ENCODE peak calls at places on chromosomes 1 and 21, in four cellular contexts. R is foreskin fibroblast, A is M059J, V is HFFc6. O is an unnamed sample.

GRCh38 chr1:177927021-177927596 is 42.7 kb downstream of the SEC16B start:
- DNase-seq in R (peak), A (peak), V (peak), O (peak)

GRCh38 chr1:25675729-25676476 is 59.3 kb downstream of the MAN1C1 start:
- DNase-seq in R (no peak), A (no peak), V (no peak), O (no peak)

GRCh38 chr1:38817958-38818705 is 41.4 kb downstream of the RRAGC start:
- DNase-seq in R (no peak), A (no peak), V (no peak), O (peak)

GRCh38 chr1:25727819-25728286 is 72.1 kb upstream of the SELENON start:
- DNase-seq in R (no peak), A (no peak), V (no peak), O (peak)

GRCh38 chr1:183277821-183278735 is 92.0 kb downstream of the LAMC2 start:
- DNase-seq in R (no peak), A (peak), V (peak), O (peak)

GRCh38 chr1:14504517-14504916 is 94.0 kb upstream of the KAZN start:
- DNase-seq in R (no peak), A (no peak), V (no peak), O (no peak)

GRCh38 chr1:221708987-221709386 is 32.9 kb downstream of the DUSP10 start:
- DNase-seq in R (no peak), A (peak), V (no peak), O (no peak)

GRCh38 chr1:151106891-151107290 is 36.3 kb downstream of the GABPB2 start:
- DNase-seq in R (peak), A (peak), V (peak), O (peak)

GRCh38 chr1:229751629-229752028 is 125.6 kb downstream of the URB2 start:
- DNase-seq in R (no peak), A (no peak), V (no peak), O (no peak)

GRCh38 chr1:8004803-8005573 is 21.1 kb downstream of the ERRFI1 start:
- DNase-seq in R (peak), A (peak), V (peak), O (peak)

GRCh38 chr1:171468120-171468790 is 17.1 kb upstream of the PRRC2C start:
- DNase-seq in R (peak), A (peak), V (peak), O (peak)

GRCh38 chr21:26782349-26782748 is 62.9 kb downstream of the ADAMTS1 start:
- DNase-seq in R (no peak), A (no peak), V (no peak), O (no peak)

GRCh38 chr1:223717123-223717522 is 4.8 kb downstream of the CAPN2 start:
- DNase-seq in R (no peak), A (no peak), V (no peak), O (no peak)

GRCh38 chr21:36211660-36212512 is 55.3 kb downstream of the DOP1B start:
- DNase-seq in R (peak), A (peak), V (peak), O (peak)

GRCh38 chr1:220918285-220918951 is 39.2 kb downstream of the HLX start:
- DNase-seq in R (no peak), A (no peak), V (no peak), O (no peak)

GRCh38 chr1:18302788-18303413 is 177.8 kb upstream of the KLHDC7A start:
- DNase-seq in R (no peak), A (no peak), V (no peak), O (no peak)

GRCh38 chr1:46173361-46173856 is 1.5 kb upstream of the TSPAN1 start:
- DNase-seq in R (no peak), A (peak), V (no peak), O (peak)

GRCh38 chr1:107669996-107670395 is 295.0 kb downstream of the VAV3 start:
- DNase-seq in R (no peak), A (peak), V (no peak), O (no peak)

GRCh38 chr1:29282924-29283803 is 46.8 kb downstream of the PTPRU start:
- DNase-seq in R (peak), A (peak), V (peak), O (peak)

GRCh38 chr1:53835491-53835890 is 2.6 kb downstream of the NDC1 start:
- DNase-seq in R (no peak), A (peak), V (peak), O (no peak)